ENCODE peak calls at places on chromosomes 6 and 20, in six cellular contexts. One of them, this sample, is unnamed.

GRCh38 chr6:36929607-36930006 is 24.9 kb upstream of the PI16 start:
- DNase-seq in choroid plexus epithelial cell: peak
- DNase-seq in omental fat pad: no peak
- DNase-seq in cardiac fibroblast: peak
- DNase-seq in tibial artery: no peak
- DNase-seq in fibroblast of the aortic adventitia: peak
- DNase-seq in this sample: no peak

GRCh38 chr6:111210074-111210729 is 122.9 kb downstream of the SLC16A10 start:
- DNase-seq in omental fat pad: no peak
- DNase-seq in cardiac fibroblast: peak
- DNase-seq in fibroblast of the aortic adventitia: peak
- DNase-seq in tibial artery: no peak
- DNase-seq in choroid plexus epithelial cell: peak
- DNase-seq in this sample: peak

GRCh38 chr6:107125771-107126170 is 10.5 kb upstream of the BEND3 start:
- DNase-seq in omental fat pad: no peak
- DNase-seq in choroid plexus epithelial cell: no peak
- DNase-seq in fibroblast of the aortic adventitia: no peak
- DNase-seq in tibial artery: no peak
- DNase-seq in cardiac fibroblast: no peak
- DNase-seq in this sample: no peak

GRCh38 chr6:2524090-2524489 is 226.6 kb downstream of the MYLK4 start:
- DNase-seq in choroid plexus epithelial cell: no peak
- DNase-seq in fibroblast of the aortic adventitia: no peak
- DNase-seq in omental fat pad: no peak
- DNase-seq in cardiac fibroblast: peak
- DNase-seq in tibial artery: no peak
- DNase-seq in this sample: no peak

GRCh38 chr6:144294016-144294415 is 8.9 kb downstream of the UTRN start:
- DNase-seq in tibial artery: no peak
- DNase-seq in fibroblast of the aortic adventitia: peak
- DNase-seq in choroid plexus epithelial cell: peak
- DNase-seq in cardiac fibroblast: peak
- DNase-seq in omental fat pad: no peak
- DNase-seq in this sample: no peak

GRCh38 chr20:6057704-6058103 is 3.8 kb upstream of the LRRN4 start:
- DNase-seq in choroid plexus epithelial cell: no peak
- DNase-seq in fibroblast of the aortic adventitia: no peak
- DNase-seq in tibial artery: no peak
- DNase-seq in cardiac fibroblast: no peak
- DNase-seq in omental fat pad: no peak
- DNase-seq in this sample: no peak

GRCh38 chr20:63937596-63937995 is 18.6 kb downstream of the UCKL1 start:
- DNase-seq in omental fat pad: no peak
- DNase-seq in fibroblast of the aortic adventitia: no peak
- DNase-seq in cardiac fibroblast: no peak
- DNase-seq in tibial artery: no peak
- DNase-seq in choroid plexus epithelial cell: no peak
- DNase-seq in this sample: no peak

GRCh38 chr6:34526241-34526972 is 29.7 kb downstream of the SPDEF start:
- DNase-seq in choroid plexus epithelial cell: no peak
- DNase-seq in tibial artery: no peak
- DNase-seq in omental fat pad: no peak
- DNase-seq in fibroblast of the aortic adventitia: no peak
- DNase-seq in cardiac fibroblast: no peak
- DNase-seq in this sample: no peak

GRCh38 chr6:106546322-106547052 is 82.8 kb downstream of the RTN4IP1 start:
- DNase-seq in omental fat pad: no peak
- DNase-seq in choroid plexus epithelial cell: peak
- DNase-seq in cardiac fibroblast: peak
- DNase-seq in fibroblast of the aortic adventitia: peak
- DNase-seq in tibial artery: no peak
- DNase-seq in this sample: no peak

GRCh38 chr20:50041238-50041915 is 58.6 kb downstream of the SNAI1 start:
- DNase-seq in omental fat pad: no peak
- DNase-seq in choroid plexus epithelial cell: no peak
- DNase-seq in fibroblast of the aortic adventitia: no peak
- DNase-seq in tibial artery: no peak
- DNase-seq in cardiac fibroblast: no peak
- DNase-seq in this sample: peak

GRCh38 chr20:52941803-52942202 is 30.4 kb upstream of the TSHZ2 start:
- DNase-seq in cardiac fibroblast: no peak
- DNase-seq in tibial artery: no peak
- DNase-seq in fibroblast of the aortic adventitia: no peak
- DNase-seq in omental fat pad: no peak
- DNase-seq in choroid plexus epithelial cell: no peak
- DNase-seq in this sample: no peak

GRCh38 chr20:37492945-37493344 is 28.1 kb upstream of the NNAT start:
- DNase-seq in cardiac fibroblast: no peak
- DNase-seq in tibial artery: no peak
- DNase-seq in omental fat pad: no peak
- DNase-seq in choroid plexus epithelial cell: no peak
- DNase-seq in fibroblast of the aortic adventitia: no peak
- DNase-seq in this sample: no peak

GRCh38 chr6:113015249-113015648 is 668.1 kb downstream of the RFPL4B start:
- DNase-seq in omental fat pad: no peak
- DNase-seq in fibroblast of the aortic adventitia: peak
- DNase-seq in cardiac fibroblast: peak
- DNase-seq in tibial artery: no peak
- DNase-seq in choroid plexus epithelial cell: peak
- DNase-seq in this sample: no peak

GRCh38 chr20:23074052-23074451 is 12.1 kb downstream of the CD93 start:
- DNase-seq in omental fat pad: no peak
- DNase-seq in tibial artery: no peak
- DNase-seq in fibroblast of the aortic adventitia: no peak
- DNase-seq in choroid plexus epithelial cell: no peak
- DNase-seq in cardiac fibroblast: no peak
- DNase-seq in this sample: no peak

GRCh38 chr6:150924808-150925654 is 59.5 kb downstream of the MTHFD1L start:
- DNase-seq in omental fat pad: no peak
- DNase-seq in cardiac fibroblast: peak
- DNase-seq in fibroblast of the aortic adventitia: peak
- DNase-seq in tibial artery: no peak
- DNase-seq in choroid plexus epithelial cell: peak
- DNase-seq in this sample: no peak

GRCh38 chr6:7139835-7140470 is 32.2 kb downstream of the RREB1 start:
- DNase-seq in cardiac fibroblast: no peak
- DNase-seq in tibial artery: no peak
- DNase-seq in fibroblast of the aortic adventitia: no peak
- DNase-seq in omental fat pad: no peak
- DNase-seq in choroid plexus epithelial cell: no peak
- DNase-seq in this sample: no peak

GRCh38 chr6:122798099-122798641 is 9.1 kb downstream of the SMPDL3A start:
- DNase-seq in cardiac fibroblast: peak
- DNase-seq in omental fat pad: no peak
- DNase-seq in choroid plexus epithelial cell: peak
- DNase-seq in tibial artery: no peak
- DNase-seq in fibroblast of the aortic adventitia: peak
- DNase-seq in this sample: peak

GRCh38 chr6:33905081-33905609 is 101.3 kb upstream of the MLN start:
- DNase-seq in omental fat pad: no peak
- DNase-seq in fibroblast of the aortic adventitia: no peak
- DNase-seq in tibial artery: no peak
- DNase-seq in cardiac fibroblast: no peak
- DNase-seq in choroid plexus epithelial cell: no peak
- DNase-seq in this sample: no peak

GRCh38 chr6:20564269-20564668 is 30.0 kb downstream of the CDKAL1 start:
- DNase-seq in omental fat pad: no peak
- DNase-seq in choroid plexus epithelial cell: peak
- DNase-seq in tibial artery: no peak
- DNase-seq in fibroblast of the aortic adventitia: peak
- DNase-seq in cardiac fibroblast: peak
- DNase-seq in this sample: peak

GRCh38 chr20:63009988-63010769 is 3.4 kb upstream of the BHLHE23 start:
- DNase-seq in cardiac fibroblast: peak
- DNase-seq in tibial artery: no peak
- DNase-seq in omental fat pad: no peak
- DNase-seq in choroid plexus epithelial cell: peak
- DNase-seq in fibroblast of the aortic adventitia: peak
- DNase-seq in this sample: peak

GRCh38 chr6:143579703-143580102 is 68.2 kb upstream of the FUCA2 start:
- DNase-seq in fibroblast of the aortic adventitia: peak
- DNase-seq in tibial artery: peak
- DNase-seq in choroid plexus epithelial cell: peak
- DNase-seq in omental fat pad: no peak
- DNase-seq in cardiac fibroblast: peak
- DNase-seq in this sample: no peak

GRCh38 chr20:62938105-62938888 is at the start of gene GID8:
- DNase-seq in choroid plexus epithelial cell: peak
- DNase-seq in omental fat pad: no peak
- DNase-seq in tibial artery: peak
- DNase-seq in fibroblast of the aortic adventitia: peak
- DNase-seq in cardiac fibroblast: peak
- DNase-seq in this sample: peak

GRCh38 chr6:116476021-116476678 is 15.0 kb downstream of the CALHM6 start:
- DNase-seq in fibroblast of the aortic adventitia: no peak
- DNase-seq in tibial artery: no peak
- DNase-seq in omental fat pad: no peak
- DNase-seq in cardiac fibroblast: peak
- DNase-seq in choroid plexus epithelial cell: peak
- DNase-seq in this sample: peak

GRCh38 chr6:113488812-113489685 is 368.1 kb upstream of the MARCKS start:
- DNase-seq in choroid plexus epithelial cell: peak
- DNase-seq in omental fat pad: no peak
- DNase-seq in fibroblast of the aortic adventitia: peak
- DNase-seq in tibial artery: no peak
- DNase-seq in cardiac fibroblast: no peak
- DNase-seq in this sample: no peak

GRCh38 chr6:151917531-151918329 is 110.2 kb downstream of the ESR1 start:
- DNase-seq in cardiac fibroblast: no peak
- DNase-seq in choroid plexus epithelial cell: no peak
- DNase-seq in omental fat pad: no peak
- DNase-seq in fibroblast of the aortic adventitia: peak
- DNase-seq in tibial artery: no peak
- DNase-seq in this sample: no peak

GRCh38 chr20:905396-905961 is 10.7 kb downstream of the ANGPT4 start:
- DNase-seq in fibroblast of the aortic adventitia: no peak
- DNase-seq in tibial artery: peak
- DNase-seq in cardiac fibroblast: no peak
- DNase-seq in omental fat pad: no peak
- DNase-seq in choroid plexus epithelial cell: no peak
- DNase-seq in this sample: no peak

GRCh38 chr6:51965222-51965801 is 122.1 kb downstream of the PKHD1 start:
- DNase-seq in fibroblast of the aortic adventitia: no peak
- DNase-seq in cardiac fibroblast: no peak
- DNase-seq in tibial artery: no peak
- DNase-seq in omental fat pad: no peak
- DNase-seq in choroid plexus epithelial cell: no peak
- DNase-seq in this sample: no peak
- TF ChIP-seq CTCF in fibroblast of the aortic adventitia: no peak
- TF ChIP-seq CTCF in cardiac fibroblast: no peak
- TF ChIP-seq CTCF in tibial artery: no peak
- TF ChIP-seq CTCF in omental fat pad: no peak
- TF ChIP-seq CTCF in choroid plexus epithelial cell: no peak
- TF ChIP-seq CTCF in this sample: no peak

GRCh38 chr20:51318058-51318960 is 224.2 kb downstream of the NFATC2 start:
- DNase-seq in cardiac fibroblast: peak
- DNase-seq in omental fat pad: peak
- DNase-seq in choroid plexus epithelial cell: peak
- DNase-seq in tibial artery: no peak
- DNase-seq in fibroblast of the aortic adventitia: peak
- DNase-seq in this sample: peak
- TF ChIP-seq CTCF in cardiac fibroblast: peak
- TF ChIP-seq CTCF in omental fat pad: no peak
- TF ChIP-seq CTCF in choroid plexus epithelial cell: peak
- TF ChIP-seq CTCF in tibial artery: no peak
- TF ChIP-seq CTCF in fibroblast of the aortic adventitia: peak
- TF ChIP-seq CTCF in this sample: no peak

GRCh38 chr6:85864453-85865401 is 222.0 kb upstream of the SYNCRIP start:
- DNase-seq in tibial artery: no peak
- DNase-seq in omental fat pad: no peak
- DNase-seq in cardiac fibroblast: peak
- DNase-seq in fibroblast of the aortic adventitia: peak
- DNase-seq in choroid plexus epithelial cell: peak
- DNase-seq in this sample: no peak
- TF ChIP-seq CTCF in tibial artery: no peak
- TF ChIP-seq CTCF in omental fat pad: no peak
- TF ChIP-seq CTCF in cardiac fibroblast: peak
- TF ChIP-seq CTCF in fibroblast of the aortic adventitia: peak
- TF ChIP-seq CTCF in choroid plexus epithelial cell: peak
- TF ChIP-seq CTCF in this sample: no peak

GRCh38 chr6:63476302-63476701 is 96.0 kb upstream of the LOC128125822 start:
- DNase-seq in omental fat pad: no peak
- DNase-seq in tibial artery: no peak
- DNase-seq in fibroblast of the aortic adventitia: no peak
- DNase-seq in choroid plexus epithelial cell: peak
- DNase-seq in cardiac fibroblast: no peak
- DNase-seq in this sample: no peak
- TF ChIP-seq CTCF in omental fat pad: no peak
- TF ChIP-seq CTCF in tibial artery: no peak
- TF ChIP-seq CTCF in fibroblast of the aortic adventitia: no peak
- TF ChIP-seq CTCF in choroid plexus epithelial cell: no peak
- TF ChIP-seq CTCF in cardiac fibroblast: no peak
- TF ChIP-seq CTCF in this sample: no peak

GRCh38 chr20:33262658-33263065 is 20.4 kb upstream of the BPIFB1 start:
- DNase-seq in omental fat pad: no peak
- DNase-seq in cardiac fibroblast: peak
- DNase-seq in tibial artery: peak
- DNase-seq in choroid plexus epithelial cell: peak
- DNase-seq in fibroblast of the aortic adventitia: peak
- DNase-seq in this sample: no peak
- TF ChIP-seq CTCF in omental fat pad: no peak
- TF ChIP-seq CTCF in cardiac fibroblast: peak
- TF ChIP-seq CTCF in tibial artery: no peak
- TF ChIP-seq CTCF in choroid plexus epithelial cell: peak
- TF ChIP-seq CTCF in fibroblast of the aortic adventitia: peak
- TF ChIP-seq CTCF in this sample: peak

DNA sequence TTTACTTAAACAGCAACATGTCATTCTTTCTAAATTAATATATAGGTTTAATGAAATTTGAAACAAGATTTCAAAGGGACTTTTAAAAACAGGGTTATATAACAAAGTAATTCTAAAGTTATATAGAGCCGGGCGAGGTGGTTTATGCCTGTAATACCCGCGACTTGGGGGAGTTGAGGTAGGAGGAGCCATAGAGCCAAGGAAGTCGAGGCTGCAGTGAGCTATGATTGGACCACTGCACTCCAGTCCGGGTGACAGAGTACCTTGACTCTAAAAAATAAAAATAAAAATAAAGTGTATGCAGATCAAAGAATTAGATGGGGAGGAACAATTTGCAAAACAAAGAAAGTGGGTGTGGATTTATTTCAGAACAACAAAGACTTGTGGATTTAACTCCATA is 151.1 kb upstream of the GLP1R start:
- DNase-seq in fibroblast of the aortic adventitia: no peak
- DNase-seq in cardiac fibroblast: no peak
- DNase-seq in tibial artery: no peak
- DNase-seq in choroid plexus epithelial cell: no peak
- DNase-seq in omental fat pad: no peak
- DNase-seq in this sample: no peak
- TF ChIP-seq CTCF in fibroblast of the aortic adventitia: no peak
- TF ChIP-seq CTCF in cardiac fibroblast: no peak
- TF ChIP-seq CTCF in tibial artery: no peak
- TF ChIP-seq CTCF in choroid plexus epithelial cell: no peak
- TF ChIP-seq CTCF in omental fat pad: no peak
- TF ChIP-seq CTCF in this sample: no peak